ENCODE peak calls at places on chromosomes 5 and 9, in six cellular contexts. One of them, this sample, is unnamed.

GRCh38 chr5:76099756-76100155 is 16.6 kb downstream of the SV2C start:
- DNase-seq in bronchial epithelial cell: no peak
- DNase-seq in hypothalamus: no peak
- DNase-seq in ACHN: no peak
- DNase-seq in KG1: no peak
- DNase-seq in kidney glomerular epithelial cell: no peak
- DNase-seq in this sample: no peak

GRCh38 chr9:110029422-110029814 is 178.5 kb downstream of the C9orf152 start:
- DNase-seq in bronchial epithelial cell: peak
- DNase-seq in hypothalamus: no peak
- DNase-seq in ACHN: peak
- DNase-seq in KG1: no peak
- DNase-seq in kidney glomerular epithelial cell: peak
- DNase-seq in this sample: no peak

GRCh38 chr9:16626577-16627130 is 243.8 kb downstream of the BNC2 start:
- DNase-seq in bronchial epithelial cell: peak
- DNase-seq in hypothalamus: no peak
- DNase-seq in ACHN: peak
- DNase-seq in KG1: no peak
- DNase-seq in kidney glomerular epithelial cell: peak
- DNase-seq in this sample: no peak

GRCh38 chr5:10786835-10787234 is 25.8 kb upstream of the DAP start:
- DNase-seq in bronchial epithelial cell: no peak
- DNase-seq in hypothalamus: no peak
- DNase-seq in ACHN: no peak
- DNase-seq in KG1: no peak
- DNase-seq in kidney glomerular epithelial cell: no peak
- DNase-seq in this sample: no peak

GRCh38 chr9:113999256-114000062 is 78.6 kb downstream of the AMBP start:
- DNase-seq in bronchial epithelial cell: no peak
- DNase-seq in hypothalamus: no peak
- DNase-seq in ACHN: no peak
- DNase-seq in KG1: no peak
- DNase-seq in kidney glomerular epithelial cell: no peak
- DNase-seq in this sample: no peak

GRCh38 chr5:24141046-24141445 is 503.7 kb downstream of the CDH10 start:
- DNase-seq in bronchial epithelial cell: no peak
- DNase-seq in hypothalamus: no peak
- DNase-seq in ACHN: no peak
- DNase-seq in KG1: no peak
- DNase-seq in kidney glomerular epithelial cell: no peak
- DNase-seq in this sample: no peak

GRCh38 chr9:91564081-91564670 is 140.5 kb upstream of the NFIL3 start:
- DNase-seq in bronchial epithelial cell: no peak
- DNase-seq in hypothalamus: no peak
- DNase-seq in ACHN: no peak
- DNase-seq in KG1: no peak
- DNase-seq in kidney glomerular epithelial cell: no peak
- DNase-seq in this sample: no peak

GRCh38 chr5:40799248-40799647 is 1.1 kb upstream of the PRKAA1 start:
- DNase-seq in bronchial epithelial cell: no peak
- DNase-seq in hypothalamus: no peak
- DNase-seq in ACHN: no peak
- DNase-seq in KG1: no peak
- DNase-seq in kidney glomerular epithelial cell: no peak
- DNase-seq in this sample: no peak

GRCh38 chr9:2634158-2634557 is 12.6 kb downstream of the VLDLR start:
- DNase-seq in bronchial epithelial cell: no peak
- DNase-seq in hypothalamus: no peak
- DNase-seq in ACHN: no peak
- DNase-seq in KG1: no peak
- DNase-seq in kidney glomerular epithelial cell: no peak
- DNase-seq in this sample: no peak

GRCh38 chr9:133991964-133992779 is at the start of gene VAV2:
- DNase-seq in bronchial epithelial cell: peak
- DNase-seq in hypothalamus: no peak
- DNase-seq in ACHN: peak
- DNase-seq in KG1: no peak
- DNase-seq in kidney glomerular epithelial cell: no peak
- DNase-seq in this sample: peak

GRCh38 chr9:596701-597100 is 244.8 kb upstream of the DMRT1 start:
- DNase-seq in bronchial epithelial cell: no peak
- DNase-seq in hypothalamus: no peak
- DNase-seq in ACHN: no peak
- DNase-seq in KG1: no peak
- DNase-seq in kidney glomerular epithelial cell: no peak
- DNase-seq in this sample: no peak

GRCh38 chr9:93267681-93268505 is 84.0 kb downstream of the WNK2 start:
- DNase-seq in bronchial epithelial cell: no peak
- DNase-seq in hypothalamus: no peak
- DNase-seq in ACHN: no peak
- DNase-seq in KG1: no peak
- DNase-seq in kidney glomerular epithelial cell: no peak
- DNase-seq in this sample: no peak

GRCh38 chr5:169607882-169608281 is 24.3 kb downstream of the SPDL1 start:
- DNase-seq in bronchial epithelial cell: no peak
- DNase-seq in hypothalamus: no peak
- DNase-seq in ACHN: no peak
- DNase-seq in KG1: no peak
- DNase-seq in kidney glomerular epithelial cell: no peak
- DNase-seq in this sample: no peak

GRCh38 chr5:157740211-157740610 is 3.3 kb upstream of the LSM11 start:
- DNase-seq in bronchial epithelial cell: peak
- DNase-seq in hypothalamus: no peak
- DNase-seq in ACHN: peak
- DNase-seq in KG1: no peak
- DNase-seq in kidney glomerular epithelial cell: no peak
- DNase-seq in this sample: peak

GRCh38 chr5:415928-416635 is 26.9 kb upstream of the EXOC3 start:
- DNase-seq in bronchial epithelial cell: no peak
- DNase-seq in hypothalamus: no peak
- DNase-seq in ACHN: no peak
- DNase-seq in KG1: no peak
- DNase-seq in kidney glomerular epithelial cell: no peak
- DNase-seq in this sample: no peak

GRCh38 chr5:53031695-53032096 is 42.5 kb downstream of the ITGA2 start:
- DNase-seq in bronchial epithelial cell: peak
- DNase-seq in hypothalamus: no peak
- DNase-seq in ACHN: no peak
- DNase-seq in KG1: no peak
- DNase-seq in kidney glomerular epithelial cell: peak
- DNase-seq in this sample: peak

This sample was measured in HT-29.